ENCODE peak calls at places on chromosome 5, in six cellular contexts. E, L, B, W, I and C are unnamed samples.

GRCh38 chr5:179431221-179431620 is 86.0 kb upstream of the ADAMTS2 start:
- DNase-seq in E (no peak), L (no peak), B (no peak), W (no peak), I (no peak), C (no peak)

GRCh38 chr5:60196382-60197113 is 303.0 kb upstream of the PDE4D start:
- DNase-seq in E (no peak), L (no peak), B (peak), W (peak), I (no peak), C (no peak)

GRCh38 chr5:163712011-163712410 is 206.6 kb downstream of the MAT2B start:
- DNase-seq in E (no peak), L (no peak), B (no peak), W (no peak), I (no peak), C (no peak)

GRCh38 chr5:177403194-177403825 is 2.8 kb upstream of the PFN3 start:
- DNase-seq in E (no peak), L (peak), B (no peak), W (peak), I (peak), C (peak)

GRCh38 chr5:88964831-88965230 is 81.8 kb upstream of the MEF2C start:
- DNase-seq in E (no peak), L (no peak), B (peak), W (no peak), I (no peak), C (no peak)

GRCh38 chr5:42756630-42757601 is at the start of gene CCDC152:
- DNase-seq in E (no peak), L (peak), B (no peak), W (no peak), I (peak), C (no peak)

GRCh38 chr5:178589180-178590140 is 733 bp downstream of the COL23A1 start:
- DNase-seq in E (no peak), L (no peak), B (no peak), W (no peak), I (peak), C (peak)

GRCh38 chr5:14870347-14871083 is 1.1 kb downstream of the ANKH start:
- DNase-seq in E (no peak), L (peak), B (no peak), W (no peak), I (peak), C (no peak)

GRCh38 chr5:11407553-11408145 is 496.6 kb downstream of the CTNND2 start:
- DNase-seq in E (no peak), L (no peak), B (no peak), W (no peak), I (no peak), C (no peak)

GRCh38 chr5:141966275-141966962 is 2.5 kb upstream of the RNF14 start:
- DNase-seq in E (no peak), L (no peak), B (no peak), W (no peak), I (no peak), C (no peak)

GRCh38 chr5:151598984-151599383 is 7.9 kb upstream of the FAT2 start:
- DNase-seq in E (no peak), L (no peak), B (no peak), W (peak), I (no peak), C (no peak)

GRCh38 chr5:88967633-88968585 is 84.9 kb upstream of the MEF2C start:
- DNase-seq in E (no peak), L (no peak), B (no peak), W (no peak), I (no peak), C (no peak)

GRCh38 chr5:76946090-76946489 is 6.8 kb upstream of the CRHBP start:
- DNase-seq in E (no peak), L (no peak), B (no peak), W (no peak), I (no peak), C (no peak)

GRCh38 chr5:132446621-132447020 is 44.0 kb downstream of the IRF1 start:
- DNase-seq in E (no peak), L (no peak), B (peak), W (peak), I (no peak), C (no peak)

GRCh38 chr5:170302729-170303501 is 5.3 kb upstream of the LCP2 start:
- DNase-seq in E (peak), L (peak), B (no peak), W (no peak), I (no peak), C (peak)

GRCh38 chr5:44275908-44276307 is 113.3 kb downstream of the FGF10 start:
- DNase-seq in E (no peak), L (no peak), B (no peak), W (no peak), I (no peak), C (no peak)

GRCh38 chr5:90308787-90309585 is 100.6 kb downstream of the CETN3 start:
- DNase-seq in E (no peak), L (no peak), B (peak), W (no peak), I (no peak), C (no peak)

GRCh38 chr5:135462304-135462703 is 10.2 kb upstream of the TIFAB start:
- DNase-seq in E (no peak), L (peak), B (peak), W (peak), I (peak), C (peak)

GRCh38 chr5:43560128-43560527 is 3.3 kb upstream of the PAIP1 start:
- DNase-seq in E (no peak), L (no peak), B (no peak), W (peak), I (no peak), C (no peak)

GRCh38 chr5:5436206-5436765 is 13.8 kb downstream of the ICE1 start:
- DNase-seq in E (no peak), L (no peak), B (no peak), W (no peak), I (no peak), C (no peak)

GRCh38 chr5:154197801-154198461 is 7.4 kb downstream of the GALNT10 start:
- DNase-seq in E (peak), L (peak), B (no peak), W (peak), I (no peak), C (no peak)

GRCh38 chr5:156475831-156476551 is 149.0 kb downstream of the SGCD start:
- DNase-seq in E (no peak), L (no peak), B (no peak), W (no peak), I (no peak), C (peak)
- TF ChIP-seq CTCF in E (no peak), L (no peak), B (no peak), W (no peak), I (no peak), C (no peak)

DNA sequence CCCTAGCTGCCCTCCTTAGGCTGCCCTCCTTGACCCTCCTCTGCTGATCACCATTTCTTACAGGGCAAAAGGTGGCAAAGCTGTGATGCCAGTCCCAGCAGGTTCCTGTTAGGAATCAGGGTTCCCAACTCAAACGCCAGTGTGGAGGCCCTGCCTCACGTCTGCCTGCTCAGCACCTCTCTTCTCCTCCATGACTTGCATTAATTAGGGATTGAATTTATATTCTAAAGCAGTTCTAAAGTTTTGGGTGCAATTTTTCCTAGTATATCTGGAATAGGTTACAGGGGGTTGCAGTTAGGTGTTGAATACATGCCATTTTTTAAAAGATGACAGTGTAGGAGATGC is 13.2 kb upstream of the PLEKHG4B start:
- DNase-seq in E (no peak), L (no peak), B (no peak), W (no peak), I (no peak), C (no peak)
- TF ChIP-seq CTCF in E (no peak), L (no peak), B (no peak), W (peak), I (no peak), C (peak)

GRCh38 chr5:568061-568781 is 43.9 kb upstream of the CEP72 start:
- DNase-seq in E (no peak), L (no peak), B (no peak), W (no peak), I (no peak), C (no peak)

GRCh38 chr5:569358-569867 is 42.7 kb upstream of the CEP72 start:
- DNase-seq in E (no peak), L (no peak), B (no peak), W (no peak), I (no peak), C (no peak)

GRCh38 chr5:568809-569208 is 43.3 kb upstream of the CEP72 start:
- DNase-seq in E (no peak), L (no peak), B (no peak), W (no peak), I (no peak), C (no peak)

GRCh38 chr5:570886-571285 is 41.3 kb upstream of the CEP72 start:
- DNase-seq in E (no peak), L (no peak), B (no peak), W (no peak), I (no peak), C (no peak)

DNA sequence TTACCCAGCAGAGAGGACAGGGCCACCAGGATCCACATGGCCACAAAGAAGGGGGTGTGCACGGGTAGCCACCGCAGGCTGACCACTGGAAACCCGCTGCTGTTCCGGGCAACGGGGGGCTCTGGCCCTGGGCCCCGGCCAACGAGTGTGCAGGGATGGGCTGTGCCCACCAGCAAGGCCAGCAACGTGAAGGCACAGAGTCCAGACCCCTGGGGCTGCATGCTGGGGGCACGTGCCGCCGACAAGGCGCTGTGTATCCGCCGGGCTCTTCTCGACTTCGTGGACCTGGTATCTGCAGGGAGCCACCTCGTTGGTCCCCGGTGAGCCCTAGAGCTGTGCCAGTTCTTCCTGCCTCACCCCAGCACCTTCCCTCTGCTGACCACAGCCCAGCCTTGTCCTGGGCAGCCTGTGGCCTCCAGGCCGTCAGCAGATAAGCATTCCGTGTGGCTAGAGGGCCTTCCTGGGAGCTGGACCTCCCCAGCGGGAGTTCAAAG is 42.2 kb upstream of the CEP72 start:
- DNase-seq in E (no peak), L (no peak), B (no peak), W (no peak), I (no peak), C (no peak)
- TF ChIP-seq CTCF in E (no peak), L (no peak), B (no peak), W (no peak), I (no peak), C (no peak)

DNA sequence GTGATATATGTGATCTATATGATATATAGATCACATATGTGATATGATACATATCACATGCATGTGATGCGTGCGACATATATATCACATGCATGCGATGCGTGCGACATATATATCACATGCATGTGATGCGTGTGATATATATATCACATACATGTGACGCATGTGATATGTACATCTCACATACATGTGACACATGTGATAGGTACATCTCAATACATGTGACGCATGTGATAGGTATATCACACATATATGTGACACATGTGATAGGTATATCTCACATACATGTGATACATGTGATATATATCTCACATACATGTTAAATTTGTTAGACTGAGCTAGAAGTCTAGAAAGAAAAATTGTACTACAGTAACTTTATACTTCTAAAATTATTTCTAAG is 1095.9 kb downstream of the EFNA5 start:
- DNase-seq in E (no peak), L (no peak), B (no peak), W (no peak), I (no peak), C (no peak)
- TF ChIP-seq CTCF in E (no peak), L (no peak), B (no peak), W (no peak), I (no peak), C (no peak)

GRCh38 chr5:127909821-127910220 is 173.7 kb upstream of the SLC12A2 start:
- DNase-seq in E (no peak), L (no peak), B (no peak), W (no peak), I (no peak), C (no peak)

GRCh38 chr5:127907907-127908306 is 175.7 kb upstream of the SLC12A2 start:
- DNase-seq in E (no peak), L (no peak), B (no peak), W (no peak), I (no peak), C (no peak)

GRCh38 chr5:127910307-127910956 is 173.1 kb upstream of the SLC12A2 start:
- DNase-seq in E (no peak), L (no peak), B (no peak), W (no peak), I (no peak), C (no peak)

GRCh38 chr5:127906562-127907204 is 176.9 kb upstream of the SLC12A2 start:
- DNase-seq in E (no peak), L (no peak), B (no peak), W (no peak), I (no peak), C (no peak)

GRCh38 chr5:127909078-127909477 is 174.5 kb upstream of the SLC12A2 start:
- DNase-seq in E (no peak), L (no peak), B (no peak), W (no peak), I (no peak), C (peak)
- TF ChIP-seq CTCF in E (peak), L (no peak), B (peak), W (peak), I (peak), C (peak)

GRCh38 chr5:129803403-129803802 is 55.5 kb downstream of the MINAR2 start:
- DNase-seq in E (no peak), L (no peak), B (no peak), W (no peak), I (no peak), C (no peak)
- TF ChIP-seq CTCF in E (no peak), L (no peak), B (no peak), W (no peak), I (no peak), C (no peak)

GRCh38 chr5:112861638-112861985 is 525 bp downstream of the SRP19 start:
- DNase-seq in E (no peak), L (no peak), B (no peak), W (no peak), I (no peak), C (no peak)

GRCh38 chr5:112862085-112862484 is 998 bp downstream of the SRP19 start:
- DNase-seq in E (no peak), L (no peak), B (no peak), W (no peak), I (no peak), C (peak)

GRCh38 chr5:112857866-112858265 is 3.2 kb upstream of the SRP19 start:
- DNase-seq in E (no peak), L (no peak), B (no peak), W (no peak), I (no peak), C (no peak)

GRCh38 chr5:112863549-112863948 is 2.5 kb downstream of the SRP19 start:
- DNase-seq in E (no peak), L (no peak), B (peak), W (no peak), I (no peak), C (no peak)

DNA sequence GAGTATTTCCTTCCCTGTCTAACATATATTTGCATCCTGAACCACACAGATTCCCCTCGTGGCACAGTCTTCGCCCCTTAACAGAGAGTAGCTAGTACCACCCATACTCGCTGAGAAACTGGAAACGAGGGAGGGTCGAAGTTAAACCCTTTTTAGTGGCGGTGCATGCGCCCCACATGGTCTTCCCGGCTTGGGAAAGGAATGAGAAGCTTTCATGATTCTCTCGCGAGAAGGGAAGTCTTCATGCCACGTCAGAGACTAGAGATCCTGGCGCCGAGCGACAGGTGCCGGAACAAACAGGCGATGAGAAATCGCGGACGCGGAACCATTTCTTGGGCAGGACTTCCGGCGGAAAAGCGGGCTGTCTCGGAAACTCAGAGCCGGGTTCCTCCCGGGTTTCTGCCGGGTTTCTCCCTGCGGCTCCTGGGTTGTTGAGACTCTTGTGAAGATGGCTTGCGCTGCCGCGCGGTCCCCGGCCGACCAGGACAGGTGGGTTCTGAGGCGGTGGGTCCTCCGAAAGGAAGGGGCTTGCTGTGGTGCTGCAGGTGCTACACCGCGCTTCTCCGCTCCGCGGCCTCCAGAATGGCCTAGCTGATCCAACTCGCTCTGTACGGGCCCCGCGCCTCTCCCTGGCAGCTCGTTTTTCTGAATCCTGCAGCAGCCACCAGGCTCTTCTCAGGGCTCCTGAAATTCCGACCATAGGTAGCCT is at the start of gene SRP19:
- DNase-seq in E (peak), L (peak), B (peak), W (peak), I (peak), C (peak)
- TF ChIP-seq CTCF in E (no peak), L (no peak), B (no peak), W (no peak), I (no peak), C (no peak)